ENCODE peak calls at places on chromosomes 2 and 18, in seven cellular contexts. One of them, this sample, is unnamed.

GRCh38 chr2:114919985-114920384 is 477.5 kb downstream of the DPP10 start:
- DNase-seq in cardiac muscle cell: no peak
- DNase-seq in Calu3: no peak
- DNase-seq in prostate gland: no peak
- DNase-seq in IMR-90: no peak
- DNase-seq in GM10248: no peak
- DNase-seq in nephron progenitor cell: no peak
- DNase-seq in this sample: no peak

GRCh38 chr2:42008241-42008911 is 39.4 kb upstream of the PKDCC start:
- DNase-seq in cardiac muscle cell: peak
- DNase-seq in Calu3: no peak
- DNase-seq in prostate gland: no peak
- DNase-seq in IMR-90: peak
- DNase-seq in GM10248: no peak
- DNase-seq in nephron progenitor cell: no peak
- DNase-seq in this sample: no peak

GRCh38 chr2:201939366-201939985 is 94.2 kb upstream of the FZD7 start:
- DNase-seq in cardiac muscle cell: no peak
- DNase-seq in Calu3: no peak
- DNase-seq in prostate gland: no peak
- DNase-seq in IMR-90: no peak
- DNase-seq in GM10248: no peak
- DNase-seq in nephron progenitor cell: peak
- DNase-seq in this sample: no peak

GRCh38 chr2:71659868-71660518 is 206.6 kb downstream of the DYSF start:
- DNase-seq in cardiac muscle cell: no peak
- DNase-seq in Calu3: no peak
- DNase-seq in prostate gland: no peak
- DNase-seq in IMR-90: no peak
- DNase-seq in GM10248: no peak
- DNase-seq in nephron progenitor cell: no peak
- DNase-seq in this sample: no peak

GRCh38 chr2:148994341-148994740 is 44.2 kb upstream of the LYPD6B start:
- DNase-seq in cardiac muscle cell: no peak
- DNase-seq in Calu3: peak
- DNase-seq in prostate gland: peak
- DNase-seq in IMR-90: no peak
- DNase-seq in GM10248: no peak
- DNase-seq in nephron progenitor cell: no peak
- DNase-seq in this sample: no peak

GRCh38 chr2:77566582-77566981 is 44.4 kb upstream of the LRRTM4 start:
- DNase-seq in cardiac muscle cell: no peak
- DNase-seq in Calu3: no peak
- DNase-seq in prostate gland: no peak
- DNase-seq in IMR-90: no peak
- DNase-seq in GM10248: no peak
- DNase-seq in nephron progenitor cell: no peak
- DNase-seq in this sample: no peak

GRCh38 chr18:58046794-58047555 is 2.9 kb downstream of the NEDD4L start:
- DNase-seq in cardiac muscle cell: no peak
- DNase-seq in Calu3: no peak
- DNase-seq in prostate gland: no peak
- DNase-seq in IMR-90: no peak
- DNase-seq in GM10248: no peak
- DNase-seq in nephron progenitor cell: no peak
- DNase-seq in this sample: no peak

GRCh38 chr2:28995765-28996164 is 14.7 kb downstream of the TOGARAM2 start:
- DNase-seq in cardiac muscle cell: no peak
- DNase-seq in Calu3: no peak
- DNase-seq in prostate gland: no peak
- DNase-seq in IMR-90: no peak
- DNase-seq in GM10248: no peak
- DNase-seq in nephron progenitor cell: no peak
- DNase-seq in this sample: no peak

GRCh38 chr2:71971493-71971892 is 176.2 kb downstream of the CYP26B1 start:
- DNase-seq in cardiac muscle cell: no peak
- DNase-seq in Calu3: no peak
- DNase-seq in prostate gland: no peak
- DNase-seq in IMR-90: no peak
- DNase-seq in GM10248: no peak
- DNase-seq in nephron progenitor cell: no peak
- DNase-seq in this sample: no peak

GRCh38 chr2:21395366-21395765 is 271.6 kb downstream of the TDRD15 start:
- DNase-seq in cardiac muscle cell: no peak
- DNase-seq in Calu3: no peak
- DNase-seq in prostate gland: no peak
- DNase-seq in IMR-90: no peak
- DNase-seq in GM10248: no peak
- DNase-seq in nephron progenitor cell: no peak
- DNase-seq in this sample: peak

GRCh38 chr2:32960647-32961403 is 14.1 kb downstream of the LTBP1 start:
- DNase-seq in cardiac muscle cell: peak
- DNase-seq in Calu3: no peak
- DNase-seq in prostate gland: no peak
- DNase-seq in IMR-90: no peak
- DNase-seq in GM10248: no peak
- DNase-seq in nephron progenitor cell: no peak
- DNase-seq in this sample: no peak

GRCh38 chr2:234436482-234436837 is 60.4 kb downstream of the ARL4C start:
- DNase-seq in cardiac muscle cell: no peak
- DNase-seq in Calu3: no peak
- DNase-seq in prostate gland: no peak
- DNase-seq in IMR-90: no peak
- DNase-seq in GM10248: no peak
- DNase-seq in nephron progenitor cell: no peak
- DNase-seq in this sample: no peak

GRCh38 chr18:36655894-36656293 is 172.9 kb downstream of the TPGS2 start:
- DNase-seq in cardiac muscle cell: no peak
- DNase-seq in Calu3: no peak
- DNase-seq in prostate gland: no peak
- DNase-seq in IMR-90: no peak
- DNase-seq in GM10248: no peak
- DNase-seq in nephron progenitor cell: no peak
- DNase-seq in this sample: no peak

GRCh38 chr2:85524567-85524923 is 14.4 kb upstream of the MAT2A start:
- DNase-seq in cardiac muscle cell: no peak
- DNase-seq in Calu3: no peak
- DNase-seq in prostate gland: peak
- DNase-seq in IMR-90: no peak
- DNase-seq in GM10248: no peak
- DNase-seq in nephron progenitor cell: no peak
- DNase-seq in this sample: no peak

GRCh38 chr2:239457586-239458445 is 57.0 kb upstream of the HDAC4 start:
- DNase-seq in cardiac muscle cell: no peak
- DNase-seq in Calu3: no peak
- DNase-seq in prostate gland: no peak
- DNase-seq in IMR-90: no peak
- DNase-seq in GM10248: no peak
- DNase-seq in nephron progenitor cell: no peak
- DNase-seq in this sample: no peak

GRCh38 chr18:21868770-21869169 is 128.2 kb downstream of the MIB1 start:
- DNase-seq in cardiac muscle cell: no peak
- DNase-seq in Calu3: no peak
- DNase-seq in prostate gland: no peak
- DNase-seq in IMR-90: no peak
- DNase-seq in GM10248: no peak
- DNase-seq in nephron progenitor cell: no peak
- DNase-seq in this sample: no peak

GRCh38 chr18:37270046-37270665 is 295.4 kb downstream of the CELF4 start:
- DNase-seq in cardiac muscle cell: peak
- DNase-seq in Calu3: peak
- DNase-seq in prostate gland: peak
- DNase-seq in IMR-90: peak
- DNase-seq in GM10248: no peak
- DNase-seq in nephron progenitor cell: peak
- DNase-seq in this sample: peak

GRCh38 chr18:37166491-37166890 is 337.6 kb downstream of the KIAA1328 start:
- DNase-seq in cardiac muscle cell: no peak
- DNase-seq in Calu3: no peak
- DNase-seq in prostate gland: no peak
- DNase-seq in IMR-90: no peak
- DNase-seq in GM10248: no peak
- DNase-seq in nephron progenitor cell: no peak
- DNase-seq in this sample: no peak

GRCh38 chr18:60411715-60412114 is 39.1 kb upstream of the MC4R start:
- DNase-seq in cardiac muscle cell: peak
- DNase-seq in Calu3: peak
- DNase-seq in prostate gland: no peak
- DNase-seq in IMR-90: no peak
- DNase-seq in GM10248: no peak
- DNase-seq in nephron progenitor cell: no peak
- DNase-seq in this sample: no peak

GRCh38 chr18:60417946-60418345 is 45.4 kb upstream of the MC4R start:
- DNase-seq in cardiac muscle cell: no peak
- DNase-seq in Calu3: no peak
- DNase-seq in prostate gland: no peak
- DNase-seq in IMR-90: no peak
- DNase-seq in GM10248: no peak
- DNase-seq in nephron progenitor cell: no peak
- DNase-seq in this sample: no peak

DNA sequence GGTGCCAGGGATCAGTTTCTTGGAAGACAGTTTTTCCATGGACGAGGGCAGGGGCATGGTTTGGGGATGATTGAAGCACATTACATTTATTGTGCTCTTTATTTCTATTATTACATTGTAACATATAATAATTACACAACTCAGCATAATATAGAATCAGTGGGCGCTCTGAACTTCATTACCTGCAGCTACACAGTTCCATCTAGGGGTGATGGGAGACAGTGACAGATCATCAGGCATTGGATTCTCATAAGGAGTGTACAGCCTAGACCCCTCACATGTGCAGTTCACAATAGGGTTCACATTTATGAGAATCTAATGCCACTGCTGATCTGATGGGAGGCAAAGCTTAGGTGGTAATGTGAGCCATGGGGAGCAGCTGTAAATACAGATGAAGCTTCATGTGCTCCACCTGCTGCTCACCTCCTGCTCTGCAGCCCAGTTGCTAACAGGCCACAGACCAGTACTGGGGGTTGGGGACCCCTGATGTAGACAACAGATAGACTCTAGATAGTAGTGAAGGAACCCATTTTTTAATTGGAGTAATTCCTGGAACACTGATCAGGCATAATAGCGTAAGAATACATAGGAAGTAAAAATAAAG is 41.5 kb upstream of the MC4R start:
- DNase-seq in cardiac muscle cell: peak
- DNase-seq in Calu3: peak
- DNase-seq in prostate gland: no peak
- DNase-seq in IMR-90: peak
- DNase-seq in GM10248: no peak
- DNase-seq in nephron progenitor cell: peak
- DNase-seq in this sample: no peak
- TF ChIP-seq CTCF in cardiac muscle cell: peak
- TF ChIP-seq CTCF in Calu3: peak
- TF ChIP-seq CTCF in prostate gland: no peak
- TF ChIP-seq CTCF in IMR-90: peak
- TF ChIP-seq CTCF in GM10248: peak
- TF ChIP-seq CTCF in nephron progenitor cell: peak
- TF ChIP-seq CTCF in this sample: peak

GRCh38 chr2:203646961-203647360 is 59.5 kb upstream of the CD28 start:
- DNase-seq in cardiac muscle cell: no peak
- DNase-seq in Calu3: no peak
- DNase-seq in prostate gland: no peak
- DNase-seq in IMR-90: no peak
- DNase-seq in GM10248: no peak
- DNase-seq in nephron progenitor cell: no peak
- DNase-seq in this sample: no peak

GRCh38 chr2:203646266-203646864 is 60.1 kb upstream of the CD28 start:
- DNase-seq in cardiac muscle cell: no peak
- DNase-seq in Calu3: peak
- DNase-seq in prostate gland: no peak
- DNase-seq in IMR-90: no peak
- DNase-seq in GM10248: no peak
- DNase-seq in nephron progenitor cell: no peak
- DNase-seq in this sample: no peak

GRCh38 chr2:203648273-203648672 is 58.2 kb upstream of the CD28 start:
- DNase-seq in cardiac muscle cell: no peak
- DNase-seq in Calu3: no peak
- DNase-seq in prostate gland: peak
- DNase-seq in IMR-90: peak
- DNase-seq in GM10248: no peak
- DNase-seq in nephron progenitor cell: no peak
- DNase-seq in this sample: no peak

GRCh38 chr2:203649176-203649814 is 57.1 kb upstream of the CD28 start:
- DNase-seq in cardiac muscle cell: no peak
- DNase-seq in Calu3: no peak
- DNase-seq in prostate gland: no peak
- DNase-seq in IMR-90: no peak
- DNase-seq in GM10248: no peak
- DNase-seq in nephron progenitor cell: no peak
- DNase-seq in this sample: no peak

GRCh38 chr2:203647579-203647978 is 58.9 kb upstream of the CD28 start:
- DNase-seq in cardiac muscle cell: no peak
- DNase-seq in Calu3: no peak
- DNase-seq in prostate gland: no peak
- DNase-seq in IMR-90: no peak
- DNase-seq in GM10248: no peak
- DNase-seq in nephron progenitor cell: no peak
- DNase-seq in this sample: no peak
- TF ChIP-seq CTCF in cardiac muscle cell: no peak
- TF ChIP-seq CTCF in Calu3: no peak
- TF ChIP-seq CTCF in prostate gland: no peak
- TF ChIP-seq CTCF in IMR-90: no peak
- TF ChIP-seq CTCF in GM10248: no peak
- TF ChIP-seq CTCF in nephron progenitor cell: no peak
- TF ChIP-seq CTCF in this sample: no peak

DNA sequence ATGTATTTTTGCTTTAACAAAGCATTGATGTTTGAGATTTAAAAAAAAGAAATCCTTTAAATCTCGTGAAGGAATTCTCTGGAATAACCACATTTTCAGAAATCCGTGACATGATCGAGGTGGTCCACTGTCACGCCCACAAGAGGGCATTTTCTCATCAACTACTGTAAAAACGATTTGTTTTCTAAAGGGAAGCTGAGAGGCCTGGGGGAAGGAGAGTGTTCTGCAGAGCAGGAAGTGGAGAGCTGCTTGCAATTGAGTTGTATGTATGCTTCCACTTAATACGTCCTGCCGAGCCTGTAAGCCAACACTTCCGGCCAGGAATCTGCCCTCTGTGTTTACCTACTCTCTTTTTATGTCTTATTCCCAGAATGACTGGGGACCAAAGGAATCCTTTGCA is 19.4 kb downstream of the KLHL29 start:
- DNase-seq in cardiac muscle cell: peak
- DNase-seq in Calu3: peak
- DNase-seq in prostate gland: peak
- DNase-seq in IMR-90: peak
- DNase-seq in GM10248: peak
- DNase-seq in nephron progenitor cell: no peak
- DNase-seq in this sample: peak
- TF ChIP-seq CTCF in cardiac muscle cell: peak
- TF ChIP-seq CTCF in Calu3: no peak
- TF ChIP-seq CTCF in prostate gland: peak
- TF ChIP-seq CTCF in IMR-90: peak
- TF ChIP-seq CTCF in GM10248: peak
- TF ChIP-seq CTCF in nephron progenitor cell: no peak
- TF ChIP-seq CTCF in this sample: no peak

DNA sequence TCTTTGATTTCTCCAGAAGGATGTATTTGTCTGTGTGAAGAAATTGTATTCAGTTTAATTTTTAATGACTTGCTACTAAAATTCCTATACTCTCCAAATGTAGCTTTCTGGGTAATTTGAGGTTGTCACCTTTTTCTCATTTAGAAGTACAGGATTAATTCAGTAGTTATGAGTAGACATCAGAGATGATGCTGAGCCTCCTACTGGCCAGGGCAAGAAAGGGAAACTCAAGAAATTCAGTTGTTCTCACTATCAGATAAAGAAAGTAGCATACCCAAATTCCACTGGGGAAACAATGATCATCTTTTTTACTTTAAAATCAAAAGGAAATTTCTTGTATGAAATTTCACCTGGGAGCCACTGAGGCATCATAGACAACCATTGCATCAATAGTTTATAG is 199.4 kb downstream of the SATB2 start:
- DNase-seq in cardiac muscle cell: no peak
- DNase-seq in Calu3: peak
- DNase-seq in prostate gland: no peak
- DNase-seq in IMR-90: no peak
- DNase-seq in GM10248: no peak
- DNase-seq in nephron progenitor cell: no peak
- DNase-seq in this sample: no peak
- TF ChIP-seq CTCF in cardiac muscle cell: peak
- TF ChIP-seq CTCF in Calu3: no peak
- TF ChIP-seq CTCF in prostate gland: no peak
- TF ChIP-seq CTCF in IMR-90: peak
- TF ChIP-seq CTCF in GM10248: no peak
- TF ChIP-seq CTCF in nephron progenitor cell: no peak
- TF ChIP-seq CTCF in this sample: no peak